ENCODE peak calls at places on chromosomes 13 and 19, in ten cellular contexts. One of them, this sample, is unnamed.

GRCh38 chr19:50669319-50670101 is 20.3 kb downstream of the C19orf81 start:
- DNase-seq in NCI-H510A: no peak
- DNase-seq in ELR: peak; percentile 46
- DNase-seq in EL: peak; percentile 34
- DNase-seq in mucosa of gallbladder: no peak
- DNase-seq in aorta: no peak
- DNase-seq in fibroblast of the aortic adventitia: peak; percentile 44
- DNase-seq in activated CD4-positive, CD25-positive, alpha-beta regulatory T cell treated with anti-CD3 and anti-CD28 coated beads, Interleukin-2, amount 50 U/mL, for 16 hours: no peak
- DNase-seq in hepatocyte: peak; percentile 44
- DNase-seq in stomach: peak; percentile 30
- DNase-seq in this sample: no peak

GRCh38 chr19:17075860-17076538 is 422 bp downstream of the MYO9B start:
- DNase-seq in NCI-H510A: no peak
- DNase-seq in ELR: peak; percentile 66
- DNase-seq in EL: peak; percentile 46
- DNase-seq in mucosa of gallbladder: peak; percentile 31
- DNase-seq in aorta: peak; percentile 83
- DNase-seq in fibroblast of the aortic adventitia: no peak
- DNase-seq in activated CD4-positive, CD25-positive, alpha-beta regulatory T cell treated with anti-CD3 and anti-CD28 coated beads, Interleukin-2, amount 50 U/mL, for 16 hours: peak; percentile 28
- DNase-seq in hepatocyte: peak; percentile 50
- DNase-seq in stomach: peak; percentile 37
- DNase-seq in this sample: no peak

GRCh38 chr13:110663044-110663443 is 42.9 kb downstream of the CARS2 start:
- DNase-seq in NCI-H510A: no peak
- DNase-seq in ELR: no peak
- DNase-seq in EL: no peak
- DNase-seq in mucosa of gallbladder: no peak
- DNase-seq in aorta: no peak
- DNase-seq in fibroblast of the aortic adventitia: no peak
- DNase-seq in activated CD4-positive, CD25-positive, alpha-beta regulatory T cell treated with anti-CD3 and anti-CD28 coated beads, Interleukin-2, amount 50 U/mL, for 16 hours: no peak
- DNase-seq in hepatocyte: no peak
- DNase-seq in stomach: no peak
- DNase-seq in this sample: no peak

GRCh38 chr19:18029617-18030338 is 21.8 kb downstream of the ARRDC2 start:
- DNase-seq in NCI-H510A: peak; percentile 85
- DNase-seq in ELR: peak; percentile 61
- DNase-seq in EL: peak; percentile 39
- DNase-seq in mucosa of gallbladder: peak; percentile 89
- DNase-seq in aorta: no peak
- DNase-seq in fibroblast of the aortic adventitia: no peak
- DNase-seq in activated CD4-positive, CD25-positive, alpha-beta regulatory T cell treated with anti-CD3 and anti-CD28 coated beads, Interleukin-2, amount 50 U/mL, for 16 hours: no peak
- DNase-seq in hepatocyte: peak; percentile 68
- DNase-seq in stomach: peak; percentile 61
- DNase-seq in this sample: no peak

GRCh38 chr19:50759886-50760285 is 10.4 kb upstream of the GPR32 start:
- DNase-seq in NCI-H510A: no peak
- DNase-seq in ELR: peak; percentile 64
- DNase-seq in EL: peak; percentile 30
- DNase-seq in mucosa of gallbladder: no peak
- DNase-seq in aorta: no peak
- DNase-seq in fibroblast of the aortic adventitia: peak; percentile 15
- DNase-seq in activated CD4-positive, CD25-positive, alpha-beta regulatory T cell treated with anti-CD3 and anti-CD28 coated beads, Interleukin-2, amount 50 U/mL, for 16 hours: no peak
- DNase-seq in hepatocyte: no peak
- DNase-seq in stomach: no peak
- DNase-seq in this sample: peak; percentile 47

GRCh38 chr13:81017525-81018152 is 676.7 kb upstream of the SPRY2 start:
- DNase-seq in NCI-H510A: no peak
- DNase-seq in ELR: peak; percentile 74
- DNase-seq in EL: peak; percentile 23
- DNase-seq in mucosa of gallbladder: no peak
- DNase-seq in aorta: no peak
- DNase-seq in fibroblast of the aortic adventitia: peak; percentile 72
- DNase-seq in activated CD4-positive, CD25-positive, alpha-beta regulatory T cell treated with anti-CD3 and anti-CD28 coated beads, Interleukin-2, amount 50 U/mL, for 16 hours: no peak
- DNase-seq in hepatocyte: peak; percentile 77
- DNase-seq in stomach: no peak
- DNase-seq in this sample: peak; percentile 2

GRCh38 chr13:37797606-37798005 is 72.0 kb downstream of the TRPC4 start:
- DNase-seq in NCI-H510A: no peak
- DNase-seq in ELR: no peak
- DNase-seq in EL: no peak
- DNase-seq in mucosa of gallbladder: no peak
- DNase-seq in aorta: no peak
- DNase-seq in fibroblast of the aortic adventitia: peak; percentile 21
- DNase-seq in activated CD4-positive, CD25-positive, alpha-beta regulatory T cell treated with anti-CD3 and anti-CD28 coated beads, Interleukin-2, amount 50 U/mL, for 16 hours: no peak
- DNase-seq in hepatocyte: no peak
- DNase-seq in stomach: no peak
- DNase-seq in this sample: peak; percentile 2

GRCh38 chr19:19460761-19461265 is 54.5 kb downstream of the TSSK6 start:
- DNase-seq in NCI-H510A: no peak
- DNase-seq in ELR: peak; percentile 50
- DNase-seq in EL: peak; percentile 44
- DNase-seq in mucosa of gallbladder: peak; percentile 42
- DNase-seq in aorta: peak; percentile 87
- DNase-seq in fibroblast of the aortic adventitia: peak; percentile 32
- DNase-seq in activated CD4-positive, CD25-positive, alpha-beta regulatory T cell treated with anti-CD3 and anti-CD28 coated beads, Interleukin-2, amount 50 U/mL, for 16 hours: no peak
- DNase-seq in hepatocyte: no peak
- DNase-seq in stomach: peak; percentile 40
- DNase-seq in this sample: no peak

GRCh38 chr19:43504426-43505185 is at the start of gene PHLDB3:
- DNase-seq in NCI-H510A: peak; percentile 60
- DNase-seq in ELR: no peak
- DNase-seq in EL: no peak
- DNase-seq in mucosa of gallbladder: peak; percentile 41
- DNase-seq in aorta: peak; percentile 85
- DNase-seq in fibroblast of the aortic adventitia: no peak
- DNase-seq in activated CD4-positive, CD25-positive, alpha-beta regulatory T cell treated with anti-CD3 and anti-CD28 coated beads, Interleukin-2, amount 50 U/mL, for 16 hours: peak; percentile 27
- DNase-seq in hepatocyte: peak; percentile 77
- DNase-seq in stomach: peak; percentile 50
- DNase-seq in this sample: peak; percentile 68

GRCh38 chr13:77733674-77734073 is 36.2 kb downstream of the SLAIN1 start:
- DNase-seq in NCI-H510A: no peak
- DNase-seq in ELR: no peak
- DNase-seq in EL: no peak
- DNase-seq in mucosa of gallbladder: no peak
- DNase-seq in aorta: no peak
- DNase-seq in fibroblast of the aortic adventitia: no peak
- DNase-seq in activated CD4-positive, CD25-positive, alpha-beta regulatory T cell treated with anti-CD3 and anti-CD28 coated beads, Interleukin-2, amount 50 U/mL, for 16 hours: no peak
- DNase-seq in hepatocyte: no peak
- DNase-seq in stomach: no peak
- DNase-seq in this sample: no peak

GRCh38 chr19:49862411-49863253 is 4.7 kb downstream of the PNKP start:
- DNase-seq in NCI-H510A: no peak
- DNase-seq in ELR: no peak
- DNase-seq in EL: no peak
- DNase-seq in mucosa of gallbladder: no peak
- DNase-seq in aorta: peak; percentile 78
- DNase-seq in fibroblast of the aortic adventitia: no peak
- DNase-seq in activated CD4-positive, CD25-positive, alpha-beta regulatory T cell treated with anti-CD3 and anti-CD28 coated beads, Interleukin-2, amount 50 U/mL, for 16 hours: no peak
- DNase-seq in hepatocyte: no peak
- DNase-seq in stomach: no peak
- DNase-seq in this sample: no peak

GRCh38 chr13:113046883-113047244 is 58.7 kb upstream of the F7 start:
- DNase-seq in NCI-H510A: no peak
- DNase-seq in ELR: no peak
- DNase-seq in EL: no peak
- DNase-seq in mucosa of gallbladder: no peak
- DNase-seq in aorta: no peak
- DNase-seq in fibroblast of the aortic adventitia: no peak
- DNase-seq in activated CD4-positive, CD25-positive, alpha-beta regulatory T cell treated with anti-CD3 and anti-CD28 coated beads, Interleukin-2, amount 50 U/mL, for 16 hours: no peak
- DNase-seq in hepatocyte: no peak
- DNase-seq in stomach: no peak
- DNase-seq in this sample: no peak

GRCh38 chr19:4083677-4084546 is 17.2 kb upstream of the ZBTB7A start:
- DNase-seq in NCI-H510A: peak; percentile 60
- DNase-seq in ELR: no peak
- DNase-seq in EL: no peak
- DNase-seq in mucosa of gallbladder: no peak
- DNase-seq in aorta: no peak
- DNase-seq in fibroblast of the aortic adventitia: no peak
- DNase-seq in activated CD4-positive, CD25-positive, alpha-beta regulatory T cell treated with anti-CD3 and anti-CD28 coated beads, Interleukin-2, amount 50 U/mL, for 16 hours: no peak
- DNase-seq in hepatocyte: peak; percentile 60
- DNase-seq in stomach: peak; percentile 89
- DNase-seq in this sample: no peak

GRCh38 chr13:95073826-95074345 is 227.4 kb downstream of the ABCC4 start:
- DNase-seq in NCI-H510A: no peak
- DNase-seq in ELR: peak; percentile 32
- DNase-seq in EL: peak; percentile 59
- DNase-seq in mucosa of gallbladder: no peak
- DNase-seq in aorta: no peak
- DNase-seq in fibroblast of the aortic adventitia: peak; percentile 6
- DNase-seq in activated CD4-positive, CD25-positive, alpha-beta regulatory T cell treated with anti-CD3 and anti-CD28 coated beads, Interleukin-2, amount 50 U/mL, for 16 hours: no peak
- DNase-seq in hepatocyte: no peak
- DNase-seq in stomach: no peak
- DNase-seq in this sample: no peak

GRCh38 chr19:17341386-17341785 is 4.0 kb downstream of the GTPBP3 start:
- DNase-seq in NCI-H510A: no peak
- DNase-seq in ELR: no peak
- DNase-seq in EL: no peak
- DNase-seq in mucosa of gallbladder: no peak
- DNase-seq in aorta: no peak
- DNase-seq in fibroblast of the aortic adventitia: no peak
- DNase-seq in activated CD4-positive, CD25-positive, alpha-beta regulatory T cell treated with anti-CD3 and anti-CD28 coated beads, Interleukin-2, amount 50 U/mL, for 16 hours: no peak
- DNase-seq in hepatocyte: no peak
- DNase-seq in stomach: no peak
- DNase-seq in this sample: no peak

GRCh38 chr19:4057913-4058695 is 8.6 kb downstream of the ZBTB7A start:
- DNase-seq in NCI-H510A: no peak
- DNase-seq in ELR: peak; percentile 96
- DNase-seq in EL: peak; percentile 94
- DNase-seq in mucosa of gallbladder: peak; percentile 74
- DNase-seq in aorta: peak; percentile 97
- DNase-seq in fibroblast of the aortic adventitia: peak; percentile 90
- DNase-seq in activated CD4-positive, CD25-positive, alpha-beta regulatory T cell treated with anti-CD3 and anti-CD28 coated beads, Interleukin-2, amount 50 U/mL, for 16 hours: no peak
- DNase-seq in hepatocyte: peak; percentile 93
- DNase-seq in stomach: peak; percentile 81
- DNase-seq in this sample: peak; percentile 69

GRCh38 chr19:51799311-51799997 is 4.5 kb downstream of the FPR3 start:
- DNase-seq in NCI-H510A: no peak
- DNase-seq in ELR: peak; percentile 95
- DNase-seq in EL: peak; percentile 98
- DNase-seq in mucosa of gallbladder: peak; percentile 88
- DNase-seq in aorta: peak; percentile 88
- DNase-seq in fibroblast of the aortic adventitia: peak; percentile 98
- DNase-seq in activated CD4-positive, CD25-positive, alpha-beta regulatory T cell treated with anti-CD3 and anti-CD28 coated beads, Interleukin-2, amount 50 U/mL, for 16 hours: no peak
- DNase-seq in hepatocyte: peak; percentile 50
- DNase-seq in stomach: peak; percentile 39
- DNase-seq in this sample: peak; percentile 28

GRCh38 chr19:21568816-21569496 is 63.6 kb downstream of the ZNF429 start:
- DNase-seq in NCI-H510A: peak; percentile 91
- DNase-seq in ELR: peak; percentile 3
- DNase-seq in EL: peak; percentile 8
- DNase-seq in mucosa of gallbladder: peak; percentile 96
- DNase-seq in aorta: peak; percentile 87
- DNase-seq in fibroblast of the aortic adventitia: peak; percentile 63
- DNase-seq in activated CD4-positive, CD25-positive, alpha-beta regulatory T cell treated with anti-CD3 and anti-CD28 coated beads, Interleukin-2, amount 50 U/mL, for 16 hours: peak; percentile 81
- DNase-seq in hepatocyte: no peak
- DNase-seq in stomach: peak; percentile 83
- DNase-seq in this sample: peak; percentile 71

GRCh38 chr19:18488838-18489626 is 32.8 kb downstream of the ELL start:
- DNase-seq in NCI-H510A: no peak
- DNase-seq in ELR: peak; percentile 47
- DNase-seq in EL: no peak
- DNase-seq in mucosa of gallbladder: no peak
- DNase-seq in aorta: no peak
- DNase-seq in fibroblast of the aortic adventitia: no peak
- DNase-seq in activated CD4-positive, CD25-positive, alpha-beta regulatory T cell treated with anti-CD3 and anti-CD28 coated beads, Interleukin-2, amount 50 U/mL, for 16 hours: no peak
- DNase-seq in hepatocyte: peak; percentile 77
- DNase-seq in stomach: peak; percentile 63
- DNase-seq in this sample: no peak

GRCh38 chr13:100131863-100132574 is 43.1 kb downstream of the PCCA start:
- DNase-seq in NCI-H510A: no peak
- DNase-seq in ELR: peak; percentile 92
- DNase-seq in EL: peak; percentile 85
- DNase-seq in mucosa of gallbladder: no peak
- DNase-seq in aorta: no peak
- DNase-seq in fibroblast of the aortic adventitia: peak; percentile 57
- DNase-seq in activated CD4-positive, CD25-positive, alpha-beta regulatory T cell treated with anti-CD3 and anti-CD28 coated beads, Interleukin-2, amount 50 U/mL, for 16 hours: no peak
- DNase-seq in hepatocyte: peak; percentile 8
- DNase-seq in stomach: no peak
- DNase-seq in this sample: peak; percentile 74

GRCh38 chr19:48926909-48927308 is 6.6 kb upstream of the DHDH start:
- DNase-seq in NCI-H510A: no peak
- DNase-seq in ELR: peak; percentile 97
- DNase-seq in EL: peak; percentile 95
- DNase-seq in mucosa of gallbladder: peak; percentile 61
- DNase-seq in aorta: no peak
- DNase-seq in fibroblast of the aortic adventitia: peak; percentile 99
- DNase-seq in activated CD4-positive, CD25-positive, alpha-beta regulatory T cell treated with anti-CD3 and anti-CD28 coated beads, Interleukin-2, amount 50 U/mL, for 16 hours: no peak
- DNase-seq in hepatocyte: peak; percentile 54
- DNase-seq in stomach: peak; percentile 64
- DNase-seq in this sample: peak; percentile 81

GRCh38 chr13:33793726-33794125 is 24.2 kb upstream of the RFC3 start:
- DNase-seq in NCI-H510A: no peak
- DNase-seq in ELR: no peak
- DNase-seq in EL: no peak
- DNase-seq in mucosa of gallbladder: no peak
- DNase-seq in aorta: no peak
- DNase-seq in fibroblast of the aortic adventitia: no peak
- DNase-seq in activated CD4-positive, CD25-positive, alpha-beta regulatory T cell treated with anti-CD3 and anti-CD28 coated beads, Interleukin-2, amount 50 U/mL, for 16 hours: no peak
- DNase-seq in hepatocyte: no peak
- DNase-seq in stomach: no peak
- DNase-seq in this sample: no peak

GRCh38 chr13:59178344-59178743 is 985.4 kb downstream of the DIAPH3 start:
- DNase-seq in NCI-H510A: no peak
- DNase-seq in ELR: no peak
- DNase-seq in EL: no peak
- DNase-seq in mucosa of gallbladder: no peak
- DNase-seq in aorta: no peak
- DNase-seq in fibroblast of the aortic adventitia: peak; percentile 6
- DNase-seq in activated CD4-positive, CD25-positive, alpha-beta regulatory T cell treated with anti-CD3 and anti-CD28 coated beads, Interleukin-2, amount 50 U/mL, for 16 hours: no peak
- DNase-seq in hepatocyte: no peak
- DNase-seq in stomach: no peak
- DNase-seq in this sample: no peak

GRCh38 chr13:106570354-106570822 is 2.5 kb upstream of the ARGLU1 start:
- DNase-seq in NCI-H510A: no peak
- DNase-seq in ELR: peak; percentile 76
- DNase-seq in EL: peak; percentile 74
- DNase-seq in mucosa of gallbladder: peak; percentile 83
- DNase-seq in aorta: peak; percentile 91
- DNase-seq in fibroblast of the aortic adventitia: peak; percentile 68
- DNase-seq in activated CD4-positive, CD25-positive, alpha-beta regulatory T cell treated with anti-CD3 and anti-CD28 coated beads, Interleukin-2, amount 50 U/mL, for 16 hours: peak; percentile 51
- DNase-seq in hepatocyte: peak; percentile 83
- DNase-seq in stomach: peak; percentile 80
- DNase-seq in this sample: peak; percentile 90

GRCh38 chr13:34361528-34361927 is 543.6 kb downstream of the RFC3 start:
- DNase-seq in NCI-H510A: no peak
- DNase-seq in ELR: peak; percentile 16
- DNase-seq in EL: peak; percentile 82
- DNase-seq in mucosa of gallbladder: no peak
- DNase-seq in aorta: no peak
- DNase-seq in fibroblast of the aortic adventitia: peak; percentile 38
- DNase-seq in activated CD4-positive, CD25-positive, alpha-beta regulatory T cell treated with anti-CD3 and anti-CD28 coated beads, Interleukin-2, amount 50 U/mL, for 16 hours: no peak
- DNase-seq in hepatocyte: peak; percentile 13
- DNase-seq in stomach: no peak
- DNase-seq in this sample: no peak

GRCh38 chr13:102845630-102846260 is at the start of gene ERCC5:
- DNase-seq in NCI-H510A: peak; percentile 79
- DNase-seq in ELR: peak; percentile 97
- DNase-seq in EL: peak; percentile 96
- DNase-seq in mucosa of gallbladder: peak; percentile 96
- DNase-seq in aorta: peak; percentile 98
- DNase-seq in fibroblast of the aortic adventitia: peak; percentile 96
- DNase-seq in activated CD4-positive, CD25-positive, alpha-beta regulatory T cell treated with anti-CD3 and anti-CD28 coated beads, Interleukin-2, amount 50 U/mL, for 16 hours: peak; percentile 91
- DNase-seq in hepatocyte: peak; percentile 96
- DNase-seq in stomach: peak; percentile 96
- DNase-seq in this sample: peak; percentile 94

This sample was measured in Caki2.